ENCODE peak calls at places on chromosomes 3 and 15, in nine cellular contexts. One of them, this sample, is unnamed.

GRCh38 chr3:57597973-57598351 is 818 bp upstream of the ARF4 start:
- DNase-seq in fibroblast of villous mesenchyme: peak; percentile 74
- DNase-seq in K562: no peak
- DNase-seq in CD14-positive monocyte: no peak
- DNase-seq in progenitor cell of endocrine pancreas: no peak
- DNase-seq in omental fat pad: no peak
- DNase-seq in sigmoid colon: no peak
- DNase-seq in H9: no peak
- DNase-seq in HFF-Myc: no peak
- DNase-seq in this sample: no peak

GRCh38 chr3:14199641-14200040 is 21.0 kb downstream of the LSM3 start:
- DNase-seq in fibroblast of villous mesenchyme: no peak
- DNase-seq in K562: no peak
- DNase-seq in CD14-positive monocyte: no peak
- DNase-seq in progenitor cell of endocrine pancreas: no peak
- DNase-seq in omental fat pad: no peak
- DNase-seq in sigmoid colon: no peak
- DNase-seq in H9: no peak
- DNase-seq in HFF-Myc: no peak
- DNase-seq in this sample: no peak

GRCh38 chr3:24119321-24119751 is 174.2 kb downstream of the NR1D2 start:
- DNase-seq in fibroblast of villous mesenchyme: peak; percentile 38
- DNase-seq in K562: no peak
- DNase-seq in CD14-positive monocyte: no peak
- DNase-seq in progenitor cell of endocrine pancreas: no peak
- DNase-seq in omental fat pad: no peak
- DNase-seq in sigmoid colon: no peak
- DNase-seq in H9: no peak
- DNase-seq in HFF-Myc: peak; percentile 26
- DNase-seq in this sample: no peak

GRCh38 chr3:28601291-28601690 is 252.7 kb upstream of the AZI2 start:
- DNase-seq in fibroblast of villous mesenchyme: no peak
- DNase-seq in K562: no peak
- DNase-seq in CD14-positive monocyte: no peak
- DNase-seq in progenitor cell of endocrine pancreas: no peak
- DNase-seq in omental fat pad: no peak
- DNase-seq in sigmoid colon: no peak
- DNase-seq in H9: no peak
- DNase-seq in HFF-Myc: no peak
- DNase-seq in this sample: no peak

GRCh38 chr3:33911525-33912322 is 113.3 kb downstream of the PDCD6IP start:
- DNase-seq in fibroblast of villous mesenchyme: peak; percentile 21
- DNase-seq in K562: peak; percentile 77
- DNase-seq in CD14-positive monocyte: no peak
- DNase-seq in progenitor cell of endocrine pancreas: no peak
- DNase-seq in omental fat pad: no peak
- DNase-seq in sigmoid colon: no peak
- DNase-seq in H9: no peak
- DNase-seq in HFF-Myc: no peak
- DNase-seq in this sample: no peak

GRCh38 chr3:94082412-94082937 is 19.6 kb downstream of the NSUN3 start:
- DNase-seq in fibroblast of villous mesenchyme: no peak
- DNase-seq in K562: no peak
- DNase-seq in CD14-positive monocyte: no peak
- DNase-seq in progenitor cell of endocrine pancreas: no peak
- DNase-seq in omental fat pad: no peak
- DNase-seq in sigmoid colon: no peak
- DNase-seq in H9: no peak
- DNase-seq in HFF-Myc: no peak
- DNase-seq in this sample: no peak

GRCh38 chr15:73331991-73332925 is 36.5 kb downstream of the HCN4 start:
- DNase-seq in fibroblast of villous mesenchyme: no peak
- DNase-seq in K562: no peak
- DNase-seq in CD14-positive monocyte: peak; percentile 30
- DNase-seq in progenitor cell of endocrine pancreas: no peak
- DNase-seq in omental fat pad: no peak
- DNase-seq in sigmoid colon: peak; percentile 46
- DNase-seq in H9: no peak
- DNase-seq in HFF-Myc: no peak
- DNase-seq in this sample: no peak

GRCh38 chr3:37741644-37742043 is 120.0 kb upstream of the CTDSPL start:
- DNase-seq in fibroblast of villous mesenchyme: peak; percentile 6
- DNase-seq in K562: peak; percentile 8
- DNase-seq in CD14-positive monocyte: no peak
- DNase-seq in progenitor cell of endocrine pancreas: no peak
- DNase-seq in omental fat pad: no peak
- DNase-seq in sigmoid colon: peak; percentile 72
- DNase-seq in H9: no peak
- DNase-seq in HFF-Myc: no peak
- DNase-seq in this sample: no peak

GRCh38 chr3:127275287-127275781 is 12.5 kb downstream of the PRR20G start:
- DNase-seq in fibroblast of villous mesenchyme: no peak
- DNase-seq in K562: no peak
- DNase-seq in CD14-positive monocyte: no peak
- DNase-seq in progenitor cell of endocrine pancreas: no peak
- DNase-seq in omental fat pad: no peak
- DNase-seq in sigmoid colon: no peak
- DNase-seq in H9: no peak
- DNase-seq in HFF-Myc: peak; percentile 67
- DNase-seq in this sample: no peak

GRCh38 chr15:91981802-91982201 is 128.3 kb downstream of the SLCO3A1 start:
- DNase-seq in fibroblast of villous mesenchyme: no peak
- DNase-seq in K562: no peak
- DNase-seq in CD14-positive monocyte: no peak
- DNase-seq in progenitor cell of endocrine pancreas: no peak
- DNase-seq in omental fat pad: no peak
- DNase-seq in sigmoid colon: no peak
- DNase-seq in H9: no peak
- DNase-seq in HFF-Myc: no peak
- DNase-seq in this sample: no peak

GRCh38 chr15:91984006-91984405 is 130.5 kb downstream of the SLCO3A1 start:
- DNase-seq in fibroblast of villous mesenchyme: no peak
- DNase-seq in K562: no peak
- DNase-seq in CD14-positive monocyte: no peak
- DNase-seq in progenitor cell of endocrine pancreas: no peak
- DNase-seq in omental fat pad: no peak
- DNase-seq in sigmoid colon: no peak
- DNase-seq in H9: no peak
- DNase-seq in HFF-Myc: no peak
- DNase-seq in this sample: no peak

GRCh38 chr15:91980502-91981267 is 127.2 kb downstream of the SLCO3A1 start:
- DNase-seq in fibroblast of villous mesenchyme: no peak
- DNase-seq in K562: no peak
- DNase-seq in CD14-positive monocyte: no peak
- DNase-seq in progenitor cell of endocrine pancreas: no peak
- DNase-seq in omental fat pad: no peak
- DNase-seq in sigmoid colon: no peak
- DNase-seq in H9: no peak
- DNase-seq in HFF-Myc: no peak
- DNase-seq in this sample: no peak

GRCh38 chr15:91985297-91985696 is 131.8 kb downstream of the SLCO3A1 start:
- DNase-seq in fibroblast of villous mesenchyme: no peak
- DNase-seq in K562: no peak
- DNase-seq in CD14-positive monocyte: no peak
- DNase-seq in progenitor cell of endocrine pancreas: no peak
- DNase-seq in omental fat pad: no peak
- DNase-seq in sigmoid colon: no peak
- DNase-seq in H9: no peak
- DNase-seq in HFF-Myc: no peak
- DNase-seq in this sample: no peak

DNA sequence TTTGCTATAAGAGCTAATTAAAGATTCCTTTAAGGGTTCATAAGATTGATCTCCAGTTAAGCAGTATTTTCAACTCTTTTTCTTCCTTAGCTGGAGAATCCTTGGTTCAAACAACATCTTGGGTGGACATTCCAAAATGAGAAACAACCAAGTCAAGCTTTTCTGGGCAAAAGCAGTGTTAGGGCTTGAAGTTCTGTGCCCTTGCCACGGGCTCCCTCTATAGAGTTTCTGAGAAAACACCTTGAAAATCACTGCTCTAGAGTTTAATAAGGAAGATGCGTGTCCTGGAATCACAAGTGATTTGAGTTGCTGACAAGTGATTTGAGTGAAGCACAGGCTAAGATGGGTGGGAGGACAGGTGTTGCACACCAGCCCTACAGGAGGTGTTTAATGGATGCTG is 128.9 kb downstream of the SLCO3A1 start:
- DNase-seq in fibroblast of villous mesenchyme: no peak
- DNase-seq in K562: no peak
- DNase-seq in CD14-positive monocyte: no peak
- DNase-seq in progenitor cell of endocrine pancreas: no peak
- DNase-seq in omental fat pad: no peak
- DNase-seq in sigmoid colon: no peak
- DNase-seq in H9: no peak
- DNase-seq in HFF-Myc: no peak
- DNase-seq in this sample: no peak
- TF ChIP-seq CTCF in fibroblast of villous mesenchyme: no peak
- TF ChIP-seq CTCF in K562: no peak
- TF ChIP-seq CTCF in CD14-positive monocyte: no peak
- TF ChIP-seq CTCF in progenitor cell of endocrine pancreas: no peak
- TF ChIP-seq CTCF in omental fat pad: no peak
- TF ChIP-seq CTCF in sigmoid colon: no peak
- TF ChIP-seq CTCF in H9: peak; percentile 10
- TF ChIP-seq CTCF in HFF-Myc: no peak
- TF ChIP-seq CTCF in this sample: no peak

DNA sequence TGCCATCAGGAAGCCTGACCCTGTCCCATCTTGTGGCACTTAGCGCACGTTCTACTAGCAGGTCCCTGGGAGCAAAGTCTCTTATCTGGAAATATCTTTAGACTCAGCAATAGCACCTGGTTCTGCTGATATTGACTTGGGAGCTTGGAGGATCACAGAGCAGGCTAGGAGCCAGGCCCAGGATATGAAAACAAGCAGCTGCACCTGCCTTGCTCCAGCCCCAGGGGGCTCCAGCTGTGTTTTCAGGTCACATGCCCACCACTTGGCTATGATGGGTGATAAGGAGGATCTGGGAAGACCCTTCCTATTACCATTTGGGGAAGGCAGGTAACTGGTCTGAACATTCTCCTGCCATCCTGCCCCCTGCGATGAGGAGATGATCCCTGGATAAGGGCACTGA is 87.8 kb downstream of the C3orf70 start:
- DNase-seq in fibroblast of villous mesenchyme: no peak
- DNase-seq in K562: peak; percentile 13
- DNase-seq in CD14-positive monocyte: no peak
- DNase-seq in progenitor cell of endocrine pancreas: no peak
- DNase-seq in omental fat pad: no peak
- DNase-seq in sigmoid colon: no peak
- DNase-seq in H9: peak; percentile 44
- DNase-seq in HFF-Myc: no peak
- DNase-seq in this sample: no peak
- TF ChIP-seq CTCF in fibroblast of villous mesenchyme: no peak
- TF ChIP-seq CTCF in K562: no peak
- TF ChIP-seq CTCF in CD14-positive monocyte: no peak
- TF ChIP-seq CTCF in progenitor cell of endocrine pancreas: no peak
- TF ChIP-seq CTCF in omental fat pad: no peak
- TF ChIP-seq CTCF in sigmoid colon: no peak
- TF ChIP-seq CTCF in H9: peak; percentile 44
- TF ChIP-seq CTCF in HFF-Myc: peak; percentile 15
- TF ChIP-seq CTCF in this sample: no peak

DNA sequence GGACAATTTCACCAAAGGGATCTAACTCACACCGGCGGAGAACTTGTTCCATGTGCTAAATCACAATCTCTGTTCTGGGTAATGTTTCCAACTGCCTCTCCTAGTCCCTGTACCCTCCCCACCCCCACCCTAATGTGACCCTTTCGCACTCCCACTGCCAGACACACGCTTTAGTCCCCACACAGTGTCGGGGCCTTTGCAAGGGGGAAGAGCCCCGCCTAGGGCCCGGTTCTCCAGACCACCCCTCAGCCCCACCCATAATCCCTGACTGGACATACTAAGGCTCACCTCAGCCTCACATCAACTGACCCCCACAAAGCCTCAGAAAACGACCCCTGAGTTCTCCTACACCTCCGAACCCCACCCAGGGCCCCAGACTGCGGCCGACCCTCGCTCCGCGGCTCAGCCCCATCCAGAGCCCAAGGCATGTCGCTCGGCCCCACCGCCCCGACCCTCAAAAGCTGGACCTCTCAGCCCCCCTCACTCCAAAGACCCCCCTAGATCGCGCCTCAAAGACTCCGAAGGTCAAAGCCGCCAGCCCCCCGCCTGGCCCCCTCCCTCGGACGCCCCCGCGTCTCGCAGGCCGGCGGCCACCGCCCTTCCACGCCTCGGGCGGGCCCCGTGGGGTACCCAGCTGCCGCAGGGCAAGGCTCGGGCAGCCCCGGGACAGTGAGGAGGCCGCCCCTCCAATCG is 72.0 kb upstream of the MAP4 start:
- DNase-seq in fibroblast of villous mesenchyme: peak; percentile 42
- DNase-seq in K562: peak; percentile 73
- DNase-seq in CD14-positive monocyte: peak; percentile 45
- DNase-seq in progenitor cell of endocrine pancreas: peak; percentile 9
- DNase-seq in omental fat pad: no peak
- DNase-seq in sigmoid colon: peak; percentile 75
- DNase-seq in H9: peak; percentile 38
- DNase-seq in HFF-Myc: no peak
- DNase-seq in this sample: no peak
- TF ChIP-seq CTCF in fibroblast of villous mesenchyme: no peak
- TF ChIP-seq CTCF in K562: peak; percentile 5
- TF ChIP-seq CTCF in CD14-positive monocyte: no peak
- TF ChIP-seq CTCF in progenitor cell of endocrine pancreas: no peak
- TF ChIP-seq CTCF in omental fat pad: no peak
- TF ChIP-seq CTCF in sigmoid colon: no peak
- TF ChIP-seq CTCF in H9: no peak
- TF ChIP-seq CTCF in HFF-Myc: no peak
- TF ChIP-seq CTCF in this sample: no peak

GRCh38 chr15:56739474-56739873 is 6.2 kb upstream of the ZNF280D start:
- DNase-seq in fibroblast of villous mesenchyme: no peak
- DNase-seq in K562: no peak
- DNase-seq in CD14-positive monocyte: no peak
- DNase-seq in progenitor cell of endocrine pancreas: no peak
- DNase-seq in omental fat pad: no peak
- DNase-seq in sigmoid colon: no peak
- DNase-seq in H9: no peak
- DNase-seq in HFF-Myc: no peak
- DNase-seq in this sample: no peak

GRCh38 chr15:56741541-56741940 is 8.2 kb upstream of the ZNF280D start:
- DNase-seq in fibroblast of villous mesenchyme: no peak
- DNase-seq in K562: no peak
- DNase-seq in CD14-positive monocyte: no peak
- DNase-seq in progenitor cell of endocrine pancreas: no peak
- DNase-seq in omental fat pad: no peak
- DNase-seq in sigmoid colon: no peak
- DNase-seq in H9: no peak
- DNase-seq in HFF-Myc: no peak
- DNase-seq in this sample: no peak

GRCh38 chr15:56736881-56737707 is 3.8 kb upstream of the ZNF280D start:
- DNase-seq in fibroblast of villous mesenchyme: peak; percentile 60
- DNase-seq in K562: peak; percentile 73
- DNase-seq in CD14-positive monocyte: no peak
- DNase-seq in progenitor cell of endocrine pancreas: no peak
- DNase-seq in omental fat pad: no peak
- DNase-seq in sigmoid colon: no peak
- DNase-seq in H9: no peak
- DNase-seq in HFF-Myc: no peak
- DNase-seq in this sample: no peak

GRCh38 chr15:56737791-56738190 is 4.5 kb upstream of the ZNF280D start:
- DNase-seq in fibroblast of villous mesenchyme: peak; percentile 55
- DNase-seq in K562: no peak
- DNase-seq in CD14-positive monocyte: no peak
- DNase-seq in progenitor cell of endocrine pancreas: no peak
- DNase-seq in omental fat pad: no peak
- DNase-seq in sigmoid colon: no peak
- DNase-seq in H9: no peak
- DNase-seq in HFF-Myc: no peak
- DNase-seq in this sample: no peak

GRCh38 chr15:56739964-56740640 is 6.8 kb upstream of the ZNF280D start:
- DNase-seq in fibroblast of villous mesenchyme: no peak
- DNase-seq in K562: peak; percentile 52
- DNase-seq in CD14-positive monocyte: no peak
- DNase-seq in progenitor cell of endocrine pancreas: no peak
- DNase-seq in omental fat pad: no peak
- DNase-seq in sigmoid colon: no peak
- DNase-seq in H9: peak; percentile 40
- DNase-seq in HFF-Myc: no peak
- DNase-seq in this sample: no peak
- TF ChIP-seq CTCF in fibroblast of villous mesenchyme: peak; percentile 27
- TF ChIP-seq CTCF in K562: peak; percentile 48
- TF ChIP-seq CTCF in CD14-positive monocyte: peak; percentile 47
- TF ChIP-seq CTCF in progenitor cell of endocrine pancreas: no peak
- TF ChIP-seq CTCF in omental fat pad: no peak
- TF ChIP-seq CTCF in sigmoid colon: no peak
- TF ChIP-seq CTCF in H9: peak; percentile 64
- TF ChIP-seq CTCF in HFF-Myc: peak; percentile 62
- TF ChIP-seq CTCF in this sample: no peak

This sample was measured in AG09319.